ENCODE peak calls at places on chromosomes 6 and 20, in six cellular contexts. H is HepG2, F is SK-N-SH, R is H1, L is K562, C is GM12891. P is an unnamed sample.

GRCh38 chr20:43375586-43375985 is 82.1 kb upstream of the SRSF6 start:
- DNase-seq in H (no peak), F (no peak), R (no peak), L (no peak), C (no peak), P (no peak)

GRCh38 chr6:44073612-44074382 is 53.5 kb downstream of the MRPL14 start:
- DNase-seq in H (no peak), F (peak), R (peak), L (peak), C (no peak), P (no peak)

GRCh38 chr6:26550250-26550993 is 12.3 kb downstream of the HMGN4 start:
- DNase-seq in H (peak), F (peak), R (peak), L (peak), C (no peak), P (peak)

GRCh38 chr20:62026564-62026856 is 39.2 kb downstream of the TAF4 start:
- DNase-seq in H (no peak), F (no peak), R (no peak), L (no peak), C (no peak), P (no peak)

GRCh38 chr20:32731882-32732266 is 11.4 kb downstream of the COMMD7 start:
- DNase-seq in H (peak), F (no peak), R (no peak), L (no peak), C (no peak), P (no peak)

GRCh38 chr6:46410330-46410953 is 80.8 kb downstream of the RCAN2 start:
- DNase-seq in H (peak), F (peak), R (no peak), L (peak), C (peak), P (no peak)

GRCh38 chr6:6711832-6712231 is 123.3 kb downstream of the LY86 start:
- DNase-seq in H (no peak), F (no peak), R (no peak), L (peak), C (no peak), P (no peak)

GRCh38 chr6:131955876-131956275 is 4.7 kb upstream of the CCN2 start:
- DNase-seq in H (peak), F (no peak), R (no peak), L (no peak), C (no peak), P (no peak)

GRCh38 chr20:21143194-21143890 is 17.5 kb downstream of the KIZ start:
- DNase-seq in H (no peak), F (peak), R (no peak), L (no peak), C (no peak), P (no peak)

GRCh38 chr6:39404312-39404711 is 81.8 kb upstream of the KCNK16 start:
- DNase-seq in H (no peak), F (no peak), R (no peak), L (no peak), C (no peak), P (no peak)

GRCh38 chr6:47070461-47070860 is 28.3 kb upstream of the ADGRF1 start:
- DNase-seq in H (no peak), F (no peak), R (no peak), L (no peak), C (no peak), P (no peak)

GRCh38 chr20:56540415-56540814 is 7.4 kb downstream of the FAM209B start:
- DNase-seq in H (no peak), F (no peak), R (no peak), L (peak), C (no peak), P (no peak)

GRCh38 chr20:41276317-41276751 is 41.2 kb downstream of the ZHX3 start:
- DNase-seq in H (no peak), F (no peak), R (no peak), L (no peak), C (no peak), P (no peak)

GRCh38 chr6:25866011-25866410 is 8.0 kb downstream of the SLC17A3 start:
- DNase-seq in H (no peak), F (no peak), R (no peak), L (peak), C (no peak), P (no peak)

GRCh38 chr20:62929051-62929538 is 2.8 kb upstream of the DIDO1 start:
- DNase-seq in H (peak), F (no peak), R (peak), L (peak), C (peak), P (peak)

DNA sequence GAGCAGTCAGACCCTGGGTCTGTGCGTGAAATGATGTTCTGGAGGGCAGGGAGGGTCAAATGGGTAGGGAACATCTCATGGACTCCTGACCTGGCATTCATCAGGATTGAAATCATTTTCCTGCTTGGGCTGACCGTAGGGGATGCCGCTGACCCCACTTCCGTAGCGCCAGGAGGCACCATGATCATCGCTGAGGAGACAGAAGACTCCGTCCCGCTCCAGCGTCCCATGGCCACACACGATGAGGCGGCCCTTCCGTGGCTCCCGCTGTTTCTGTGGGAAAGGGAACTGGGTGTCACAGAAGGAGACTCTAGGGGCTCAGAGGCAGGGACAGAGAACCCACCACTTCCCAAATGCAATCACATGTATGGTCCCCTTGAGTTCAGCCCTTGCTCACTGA is 2.3 kb downstream of the NEU1 start:
- DNase-seq in H (no peak), F (no peak), R (no peak), L (no peak), C (no peak), P (no peak)
- TF ChIP-seq TAF1 in H (no peak), F (no peak), R (no peak), L (no peak), C (no peak), P (no peak)

GRCh38 chr20:18266282-18266681 is 22.0 kb upstream of the ZNF133 start:
- DNase-seq in H (no peak), F (no peak), R (no peak), L (no peak), C (no peak), P (no peak)

GRCh38 chr20:18267815-18268214 is 20.5 kb upstream of the ZNF133 start:
- DNase-seq in H (no peak), F (no peak), R (no peak), L (no peak), C (no peak), P (no peak)

GRCh38 chr20:18258126-18258860 is 30.0 kb upstream of the ZNF133 start:
- DNase-seq in H (peak), F (peak), R (no peak), L (no peak), C (no peak), P (no peak)

GRCh38 chr20:18259730-18260129 is 28.6 kb upstream of the ZNF133 start:
- DNase-seq in H (no peak), F (no peak), R (no peak), L (no peak), C (no peak), P (no peak)

GRCh38 chr20:18263723-18264122 is 24.6 kb upstream of the ZNF133 start:
- DNase-seq in H (peak), F (no peak), R (no peak), L (no peak), C (no peak), P (no peak)
- TF ChIP-seq TAF1 in H (no peak), F (no peak), R (no peak), L (no peak), C (no peak), P (no peak)

DNA sequence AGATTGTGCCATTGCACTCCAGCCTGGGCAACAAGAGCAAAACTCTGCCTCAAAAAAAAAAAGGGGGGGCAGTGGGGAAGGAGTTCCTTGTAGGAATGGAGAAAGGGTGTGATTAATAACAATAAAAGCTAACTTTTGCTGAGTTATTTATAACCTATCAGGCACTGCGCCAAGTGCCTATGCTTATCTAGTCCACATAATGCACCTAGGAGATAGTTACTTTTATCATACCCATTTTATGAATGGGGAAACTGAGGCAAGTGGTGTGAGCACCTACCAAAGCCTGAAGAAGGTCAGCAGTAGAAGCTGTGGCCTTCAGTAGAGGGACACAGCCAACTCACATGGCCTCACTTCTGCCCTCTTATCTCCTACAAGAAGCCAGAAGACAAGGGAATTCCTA is 13.6 kb upstream of the PPP1R16B start:
- DNase-seq in H (no peak), F (no peak), R (no peak), L (no peak), C (no peak), P (no peak)
- TF ChIP-seq TAF1 in H (no peak), F (no peak), R (no peak), L (no peak), C (no peak), P (no peak)

GRCh38 chr20:5072756-5073153 is 47.0 kb downstream of the PCNA start:
- DNase-seq in H (no peak), F (no peak), R (no peak), L (no peak), C (no peak), P (no peak)

GRCh38 chr20:5070570-5070969 is 49.2 kb downstream of the PCNA start:
- DNase-seq in H (peak), F (no peak), R (no peak), L (no peak), C (no peak), P (no peak)

GRCh38 chr20:5077761-5078387 is 41.9 kb downstream of the PCNA start:
- DNase-seq in H (no peak), F (no peak), R (no peak), L (no peak), C (no peak), P (no peak)

GRCh38 chr20:5073154-5074049 is 46.4 kb downstream of the PCNA start:
- DNase-seq in H (peak), F (peak), R (peak), L (peak), C (no peak), P (no peak)

DNA sequence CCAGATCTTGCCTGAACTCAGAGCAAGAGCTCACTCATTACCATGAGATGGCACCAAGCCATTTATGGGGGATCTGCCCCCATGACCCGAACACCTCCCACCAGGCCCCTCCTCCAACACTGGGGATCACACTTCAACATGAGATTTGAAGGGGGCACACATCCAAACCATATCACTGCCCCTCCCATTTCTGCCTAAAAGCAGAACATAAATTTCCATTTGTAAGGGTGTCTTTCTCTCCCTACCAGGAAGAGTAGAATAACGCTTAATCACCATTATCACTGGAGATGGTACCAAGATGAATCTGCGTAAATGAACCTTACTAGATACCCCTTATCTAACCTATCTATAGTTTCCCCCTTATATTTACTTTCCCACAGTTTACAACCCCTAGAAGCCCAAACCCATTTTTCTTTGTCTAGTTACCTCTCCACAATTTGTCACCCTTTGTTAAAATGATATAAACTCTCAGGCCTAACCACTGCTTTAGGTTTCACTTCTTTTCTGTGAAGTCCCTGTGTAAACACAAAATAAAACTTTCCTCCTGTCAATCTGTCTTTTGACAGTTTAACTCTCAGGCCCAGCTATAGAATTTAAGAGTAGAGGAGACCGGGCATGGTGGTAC is 45.6 kb downstream of the PCNA start:
- DNase-seq in H (no peak), F (no peak), R (no peak), L (no peak), C (no peak), P (no peak)
- TF ChIP-seq TAF1 in H (no peak), F (no peak), R (no peak), L (no peak), C (no peak), P (no peak)

DNA sequence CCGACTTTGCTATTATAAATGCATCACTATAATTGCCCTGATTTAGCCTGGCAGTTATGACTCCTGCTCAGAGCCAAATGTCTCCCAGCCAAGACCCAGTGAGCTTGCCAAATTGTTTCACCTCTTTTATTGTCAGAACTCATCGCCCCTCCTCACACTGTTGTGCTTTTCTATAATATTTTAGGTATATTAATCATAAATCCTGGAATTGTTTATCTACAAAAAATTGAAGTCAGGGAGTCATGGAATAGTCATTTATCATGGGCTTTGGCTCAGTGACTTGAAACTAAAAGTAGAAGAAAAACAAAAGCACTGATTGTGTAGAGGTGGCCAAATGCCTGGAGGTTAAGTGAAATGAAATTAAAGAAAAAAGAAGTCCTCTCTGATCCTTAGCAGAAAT is 85.6 kb downstream of the PFDN4 start:
- DNase-seq in H (no peak), F (no peak), R (no peak), L (no peak), C (no peak), P (no peak)
- TF ChIP-seq TAF1 in H (no peak), F (no peak), R (no peak), L (no peak), C (no peak), P (no peak)

DNA sequence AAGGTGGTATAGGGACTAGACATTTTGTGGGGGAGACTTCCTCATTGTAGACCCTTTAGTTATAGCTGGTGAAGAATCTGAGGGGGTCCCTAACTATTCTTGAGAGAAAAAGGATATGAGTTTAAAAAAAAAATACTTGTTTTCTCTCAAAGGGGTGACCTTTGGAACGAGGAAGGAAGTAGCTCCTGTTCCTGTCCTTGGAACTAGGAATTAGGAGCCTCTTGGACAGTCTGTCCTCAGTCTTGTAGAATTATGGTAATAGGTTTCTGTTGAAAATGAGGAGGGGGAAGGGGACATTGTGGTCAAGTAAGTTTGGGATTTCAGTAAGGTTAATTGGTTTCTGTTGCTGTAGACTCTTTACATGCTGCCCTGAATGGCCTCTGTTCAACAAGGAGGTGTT is 56.5 kb downstream of the PLEKHG1 start:
- DNase-seq in H (no peak), F (no peak), R (no peak), L (no peak), C (no peak), P (no peak)
- TF ChIP-seq TAF1 in H (no peak), F (no peak), R (no peak), L (no peak), C (no peak), P (no peak)

GRCh38 chr6:119390276-119390793 is 40.8 kb upstream of the MAN1A1 start:
- DNase-seq in H (no peak), F (no peak), R (no peak), L (peak), C (no peak), P (no peak)
- TF ChIP-seq TAF1 in H (no peak), F (no peak), R (no peak), L (no peak), C (no peak), P (no peak)

GRCh38 chr6:157647261-157647915 is 175.7 kb upstream of the SNX9 start:
- DNase-seq in H (no peak), F (no peak), R (no peak), L (no peak), C (no peak), P (no peak)

GRCh38 chr6:157645201-157645795 is 177.7 kb upstream of the SNX9 start:
- DNase-seq in H (no peak), F (no peak), R (no peak), L (no peak), C (no peak), P (no peak)

GRCh38 chr6:157644043-157644810 is 178.8 kb upstream of the SNX9 start:
- DNase-seq in H (no peak), F (peak), R (no peak), L (no peak), C (no peak), P (no peak)

GRCh38 chr6:157648561-157648960 is 174.5 kb upstream of the SNX9 start:
- DNase-seq in H (no peak), F (no peak), R (no peak), L (no peak), C (no peak), P (no peak)

DNA sequence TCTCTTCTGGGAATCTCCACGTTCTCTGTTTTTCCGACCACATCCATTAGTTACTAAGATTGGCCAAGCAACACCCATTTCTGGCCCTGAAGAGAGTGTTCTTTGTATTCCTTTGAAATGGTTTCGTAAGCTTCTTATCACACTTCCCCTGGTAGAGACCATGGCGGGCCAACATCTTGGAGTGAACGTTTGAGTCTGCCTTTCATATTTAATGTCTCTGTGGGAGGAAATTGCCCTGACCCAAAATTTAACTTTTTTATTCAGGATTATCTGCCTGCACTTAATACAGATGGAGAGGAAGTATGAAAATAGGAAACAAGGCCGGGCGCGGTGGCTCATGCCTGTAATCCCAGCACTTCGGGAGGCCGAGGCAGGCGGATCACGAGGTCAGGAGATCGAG is 177.0 kb upstream of the SNX9 start:
- DNase-seq in H (no peak), F (no peak), R (no peak), L (no peak), C (no peak), P (no peak)
- TF ChIP-seq TAF1 in H (no peak), F (no peak), R (no peak), L (no peak), C (no peak), P (no peak)

GRCh38 chr6:152068622-152069261 is 261.3 kb downstream of the ESR1 start:
- DNase-seq in H (no peak), F (no peak), R (no peak), L (peak), C (no peak), P (no peak)

GRCh38 chr6:152070556-152070955 is 263.1 kb downstream of the ESR1 start:
- DNase-seq in H (no peak), F (no peak), R (no peak), L (no peak), C (no peak), P (no peak)

GRCh38 chr6:152071843-152072242 is 264.4 kb downstream of the ESR1 start:
- DNase-seq in H (no peak), F (no peak), R (no peak), L (no peak), C (no peak), P (no peak)

GRCh38 chr6:152071318-152071717 is 263.8 kb downstream of the ESR1 start:
- DNase-seq in H (no peak), F (no peak), R (no peak), L (no peak), C (no peak), P (no peak)
- TF ChIP-seq TAF1 in H (no peak), F (no peak), R (no peak), L (no peak), C (no peak), P (no peak)

DNA sequence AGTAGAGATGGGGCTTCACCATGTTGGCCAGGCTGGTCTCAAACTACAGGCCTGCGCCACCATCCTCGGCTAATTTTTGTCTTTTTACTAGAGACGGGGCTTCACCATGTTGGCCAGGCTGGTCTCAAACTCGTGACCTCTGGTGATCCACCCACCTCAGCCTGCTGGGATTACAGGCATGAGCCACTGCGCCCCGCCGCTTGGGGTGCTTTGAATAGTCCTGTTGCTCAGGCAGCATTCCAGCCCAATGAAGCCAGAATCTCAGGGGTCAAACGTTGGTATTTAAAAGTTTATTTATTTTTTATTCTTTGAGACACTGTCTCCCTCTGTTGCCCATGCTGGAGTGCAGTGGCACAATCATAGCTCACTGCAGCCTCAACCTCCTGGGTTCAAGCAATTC is 11.3 kb downstream of the MOCS3 start:
- DNase-seq in H (no peak), F (no peak), R (peak), L (no peak), C (no peak), P (no peak)
- TF ChIP-seq TAF1 in H (no peak), F (no peak), R (no peak), L (no peak), C (no peak), P (no peak)